ENCODE peak calls at places on chromosomes 11 and 22, in four cellular contexts. O, P, Q and Y are unnamed samples.
A peak's percentile ranks its signal among the peaks of the same experiment; 100 is the strongest.

GRCh38 chr22:38223289-38223960 is 21.6 kb downstream of the MAFF start:
- DNase-seq in O (no peak), P (no peak), Q (no peak), Y (no peak)

GRCh38 chr11:70908223-70908622 is 344.2 kb downstream of the SHANK2 start:
- DNase-seq in O (peak; percentile 43), P (no peak), Q (no peak), Y (no peak)

GRCh38 chr11:59756845-59757244 is 1.7 kb downstream of the STX3 start:
- DNase-seq in O (peak; percentile 76), P (no peak), Q (peak; percentile 35), Y (no peak)

GRCh38 chr22:49997932-49998717 is 14.4 kb downstream of the IL17REL start:
- DNase-seq in O (no peak), P (no peak), Q (no peak), Y (no peak)

GRCh38 chr22:38238519-38239051 is 34.2 kb downstream of the TMEM184B start:
- DNase-seq in O (no peak), P (no peak), Q (no peak), Y (no peak)

GRCh38 chr11:91926967-91927366 is 297.7 kb upstream of the FAT3 start:
- DNase-seq in O (no peak), P (no peak), Q (no peak), Y (no peak)

GRCh38 chr22:42887523-42888507 is 30.7 kb upstream of the ARFGAP3 start:
- DNase-seq in O (no peak), P (no peak), Q (no peak), Y (no peak)

GRCh38 chr11:76339217-76339616 is 41.7 kb downstream of the THAP12 start:
- DNase-seq in O (no peak), P (no peak), Q (peak; percentile 90), Y (no peak)

GRCh38 chr11:126874276-126874675 is 126.3 kb downstream of the KIRREL3 start:
- DNase-seq in O (no peak), P (no peak), Q (no peak), Y (no peak)

GRCh38 chr11:41146326-41146725 is 313.1 kb downstream of the LRRC4C start:
- DNase-seq in O (no peak), P (no peak), Q (no peak), Y (no peak)
- H3K4me3 ChIP-seq in O (no peak overlapping the region), P (no peak overlapping the region), Q (no peak overlapping the region), Y (no peak overlapping the region)

GRCh38 chr22:46895753-46896152 is 133.3 kb downstream of the TBC1D22A start:
- DNase-seq in O (no peak), P (no peak), Q (peak; percentile 79), Y (no peak)

GRCh38 chr22:46893281-46894020 is 131.0 kb downstream of the TBC1D22A start:
- DNase-seq in O (no peak), P (no peak), Q (no peak), Y (no peak)

GRCh38 chr22:46896166-46896565 is 133.7 kb downstream of the TBC1D22A start:
- DNase-seq in O (no peak), P (no peak), Q (no peak), Y (no peak)

GRCh38 chr22:46894081-46894671 is 131.7 kb downstream of the TBC1D22A start:
- DNase-seq in O (no peak), P (no peak), Q (no peak), Y (no peak)

GRCh38 chr22:46894851-46895640 is 132.6 kb downstream of the TBC1D22A start:
- DNase-seq in O (no peak), P (no peak), Q (no peak), Y (no peak)
- H3K27ac ChIP-seq in O (peak overlapping the region; percentile 35), P (no peak overlapping the region), Q (peak overlapping the region; percentile 55), Y (no peak overlapping the region)

DNA sequence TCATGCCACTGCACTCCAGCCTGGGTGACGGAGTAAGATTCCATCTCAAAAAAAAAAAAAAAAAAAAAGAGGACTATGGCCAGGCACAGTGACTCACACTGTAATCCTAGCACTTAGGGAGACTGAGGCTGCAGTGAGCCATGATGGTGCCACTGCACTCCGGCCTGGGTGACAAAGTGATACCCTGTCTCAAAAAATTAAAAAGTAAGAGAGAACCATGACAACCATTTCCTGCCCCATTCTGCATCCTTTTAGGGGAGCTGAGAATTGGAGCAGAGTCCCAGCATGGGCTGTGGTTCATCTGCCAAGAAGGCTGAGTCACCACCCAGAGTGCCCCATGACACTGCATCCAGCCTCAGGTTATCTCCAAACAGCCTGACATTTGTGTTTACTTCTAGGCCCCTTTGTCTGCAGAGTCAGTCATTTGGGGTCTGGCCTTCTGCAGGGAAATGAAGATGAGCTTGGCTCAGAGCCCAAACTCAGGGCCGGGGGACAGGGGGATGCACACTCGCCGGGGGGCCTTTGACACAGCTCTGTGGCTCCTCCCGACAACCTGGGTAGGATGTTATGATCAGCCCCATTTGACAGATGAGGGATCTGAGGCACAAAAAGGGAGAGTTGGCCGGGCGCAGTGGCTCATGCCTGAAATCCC is 4.7 kb downstream of the CSDC2 start:
- DNase-seq in O (no peak), P (no peak), Q (no peak), Y (no peak)
- TF ChIP-seq POLR2AphosphoS5 in O (no peak), P (no peak), Q (no peak), Y (no peak)

DNA sequence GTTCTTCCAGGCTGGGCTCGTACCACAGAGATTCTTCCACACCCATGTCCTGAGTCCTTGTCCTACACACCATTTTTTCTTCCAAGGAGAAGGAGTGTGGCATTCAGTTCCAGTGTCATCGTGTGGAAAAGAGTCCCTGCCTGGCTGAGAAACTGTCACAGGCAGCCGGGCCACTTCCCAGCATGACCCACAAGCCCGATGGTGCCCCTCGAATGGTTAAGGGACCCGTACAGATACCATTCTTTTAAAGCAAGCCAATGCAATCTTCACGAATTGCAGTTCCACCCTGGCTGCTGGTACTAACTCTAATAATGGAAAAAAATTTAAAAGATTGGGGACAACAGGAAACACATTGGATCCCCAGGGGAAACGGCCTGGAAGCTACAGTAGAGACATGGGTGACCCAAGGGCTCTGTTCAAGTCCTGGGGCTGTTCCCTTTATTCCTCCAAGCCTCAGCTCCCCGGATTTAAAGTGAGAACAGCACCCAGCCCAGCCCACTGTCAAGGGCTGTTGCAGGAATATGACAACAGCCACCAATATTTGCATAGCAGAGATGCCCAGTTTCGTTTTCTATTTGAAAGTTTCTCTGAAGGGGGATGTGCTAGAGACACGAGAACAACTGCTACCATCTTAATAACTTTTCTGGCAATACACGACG is 80.9 kb upstream of the WNT7B start:
- DNase-seq in O (peak; percentile 80), P (peak; percentile 56), Q (no peak), Y (no peak)
- H3K4me3 ChIP-seq in O (no peak overlapping the region), P (peak overlapping the region; percentile 25), Q (no peak overlapping the region), Y (peak overlapping the region; percentile 73)